ENCODE peak calls at places on chromosomes 16 and 17, in six cellular contexts. T is heart right ventricle, W is cardiac muscle cell, A is lung, P is left ventricle myocardium inferior, I is ascending aorta. O is an unnamed sample.

GRCh38 chr16:1392826-1393225 is 21.7 kb downstream of the UNKL start:
- DNase-seq in P (no peak), W (no peak), T (no peak), I (no peak), A (no peak), O (no peak)

GRCh38 chr17:82333279-82334171 is at the start of gene SECTM1:
- DNase-seq in W (peak; percentile 40), I (no peak), P (peak; percentile 66), A (peak; percentile 60), T (peak; percentile 55), O (no peak)

GRCh38 chr17:81309140-81309858 is 14.2 kb upstream of the SLC38A10 start:
- DNase-seq in P (peak; percentile 93), A (peak; percentile 93), T (peak; percentile 92), I (peak; percentile 54), W (peak; percentile 60), O (no peak)

GRCh38 chr17:49964539-49965521 is 4.2 kb upstream of the DLX4 start:
- DNase-seq in I (no peak), P (no peak), W (no peak), A (no peak), T (no peak), O (no peak)

GRCh38 chr16:11398136-11398535 is 52.9 kb downstream of the RMI2 start:
- DNase-seq in T (no peak), W (no peak), A (no peak), P (no peak), I (no peak), O (no peak)

GRCh38 chr16:49688298-49688697 is 167.6 kb downstream of the ZNF423 start:
- DNase-seq in P (no peak), A (no peak), W (no peak), T (no peak), I (no peak), O (no peak)

GRCh38 chr17:57357392-57357784 is 101.1 kb downstream of the MSI2 start:
- DNase-seq in A (peak; percentile 75), T (peak; percentile 81), W (no peak), I (peak; percentile 48), P (peak; percentile 73), O (no peak)

GRCh38 chr16:35744716-35745115 is 2285.3 kb downstream of the TP53TG3F start:
- DNase-seq in W (no peak), A (no peak), P (no peak), I (no peak), T (no peak), O (peak; percentile 59)

GRCh38 chr17:80559688-80560290 is 15.2 kb downstream of the RPTOR start:
- DNase-seq in P (no peak), W (peak; percentile 54), T (no peak), I (no peak), A (no peak), O (no peak)

GRCh38 chr17:3724373-3725077 is 822 bp downstream of the HASPIN start:
- DNase-seq in P (no peak), T (no peak), I (no peak), W (no peak), A (no peak), O (no peak)

GRCh38 chr17:2421315-2422147 is 20.7 kb upstream of the MNT start:
- DNase-seq in T (no peak), W (no peak), P (no peak), I (no peak), A (no peak), O (no peak)

GRCh38 chr16:15482068-15482747 is 47.8 kb downstream of the BMERB1 start:
- DNase-seq in I (no peak), P (peak; percentile 19), A (peak; percentile 30), T (peak; percentile 58), W (peak; percentile 89), O (peak; percentile 88)

GRCh38 chr17:80673152-80673920 is 128.7 kb downstream of the RPTOR start:
- DNase-seq in T (no peak), P (no peak), I (no peak), W (peak; percentile 35), A (no peak), O (no peak)

GRCh38 chr16:397736-398332 is 835 bp downstream of the NME4 start:
- DNase-seq in A (no peak), T (peak; percentile 73), P (peak; percentile 74), W (peak; percentile 76), I (peak; percentile 31), O (no peak)

GRCh38 chr17:77445908-77446535 is 305.3 kb downstream of the SEC14L1 start:
- DNase-seq in A (no peak), P (no peak), I (no peak), T (no peak), W (peak; percentile 79), O (no peak)

GRCh38 chr16:88809068-88809675 is 2.6 kb downstream of the APRT start:
- DNase-seq in I (no peak), A (no peak), W (no peak), T (no peak), P (no peak), O (no peak)

GRCh38 chr17:32518856-32519768 is 32.3 kb downstream of the CDK5R1 start:
- DNase-seq in A (no peak), P (peak; percentile 57), T (peak; percentile 41), I (no peak), W (peak; percentile 30), O (peak; percentile 19)

GRCh38 chr16:75908718-75909117 is 182.4 kb upstream of the CPHXL start:
- DNase-seq in I (no peak), P (no peak), A (no peak), W (no peak), T (no peak), O (no peak)

GRCh38 chr17:63304704-63305261 is 141.3 kb downstream of the CYB561 start:
- DNase-seq in A (no peak), W (no peak), T (no peak), I (no peak), P (no peak), O (no peak)

GRCh38 chr16:75267631-75268264 is 16.3 kb upstream of the BCAR1 start:
- DNase-seq in W (no peak), P (peak; percentile 82), I (no peak), T (peak; percentile 77), A (peak; percentile 67), O (no peak)

GRCh38 chr16:54324716-54325115 is 38.1 kb upstream of the IRX3 start:
- DNase-seq in A (no peak), T (no peak), I (no peak), P (no peak), W (no peak), O (no peak)

GRCh38 chr16:2512920-2513404 is 790 bp upstream of the ATP6V0C start:
- DNase-seq in I (no peak), W (no peak), P (no peak), T (no peak), A (peak; percentile 32), O (no peak)

GRCh38 chr16:87951550-87952538 is 610 bp downstream of the BANP start:
- DNase-seq in W (peak; percentile 16), P (no peak), I (no peak), T (no peak), A (no peak), O (no peak)

GRCh38 chr17:48453447-48453846 is 23.4 kb upstream of the SKAP1 start:
- DNase-seq in I (no peak), P (no peak), T (no peak), W (no peak), A (no peak), O (no peak)

GRCh38 chr17:35188111-35188510 is 6.1 kb downstream of the SLC35G3 start:
- DNase-seq in I (no peak), P (no peak), W (no peak), T (no peak), A (no peak), O (no peak)

GRCh38 chr17:83199500-83200201 is 120.2 kb downstream of the METRNL start:
- DNase-seq in P (peak; percentile 57), W (no peak), T (peak; percentile 46), I (peak; percentile 46), A (peak; percentile 57), O (no peak)

GRCh38 chr17:16417399-16417798 is 2.0 kb downstream of the TRPV2 start:
- DNase-seq in A (no peak), I (no peak), P (no peak), W (no peak), T (no peak), O (no peak)

GRCh38 chr16:54194008-54194731 is 92.4 kb downstream of the IRX3 start:
- DNase-seq in A (peak; percentile 72), I (no peak), W (peak; percentile 84), T (peak; percentile 88), P (peak; percentile 91), O (peak; percentile 9)

GRCh38 chr17:46739982-46740381 is 78.5 kb downstream of the WNT3 start:
- DNase-seq in I (no peak), P (no peak), A (no peak), W (no peak), T (no peak), O (no peak)

GRCh38 chr17:7932483-7932891 is 481 bp downstream of the CNTROB start:
- DNase-seq in W (peak; percentile 32), P (no peak), T (no peak), I (no peak), A (no peak), O (no peak)

GRCh38 chr16:82631701-82632685 is 5.2 kb downstream of the CDH13 start:
- DNase-seq in P (no peak), W (no peak), A (no peak), I (no peak), T (no peak), O (no peak)

GRCh38 chr17:27560668-27561067 is 70.3 kb upstream of the LGALS9 start:
- DNase-seq in T (no peak), P (no peak), W (peak; percentile 51), A (peak; percentile 44), I (no peak), O (no peak)

GRCh38 chr17:40791808-40792436 is 7.8 kb downstream of the KRT28 start:
- DNase-seq in I (no peak), A (no peak), P (no peak), T (no peak), W (peak; percentile 62), O (no peak)

GRCh38 chr16:85648070-85648714 is 35.1 kb downstream of the GSE1 start:
- DNase-seq in I (no peak), W (no peak), T (no peak), P (no peak), A (no peak), O (no peak)
- H3K4me1 ChIP-seq in I (peaks cover 18% of the 10 kb centered on the region), W (no peaks in the 10 kb centered on the region), T (peaks cover 25% of the 10 kb centered on the region), P (peaks cover 36% of the 10 kb centered on the region), A (peaks cover 13% of the 10 kb centered on the region), O (peaks cover 13% of the 10 kb centered on the region)

GRCh38 chr16:89962754-89963498 is 14.4 kb downstream of the DEF8 start:
- DNase-seq in W (no peak), I (no peak), A (no peak), T (no peak), P (no peak), O (no peak)
- TF ChIP-seq CTCF in W (no peak), I (no peak), A (no peak), T (no peak), P (no peak), O (no peak)

GRCh38 chr16:58518980-58519368 is 3.7 kb downstream of the SETD6 start:
- DNase-seq in P (no peak), A (no peak), T (no peak), W (no peak), I (no peak), O (no peak)
- H3K4me1 ChIP-seq in P (peaks cover 26% of the 10 kb centered on the region), A (peaks cover 3% of the 10 kb centered on the region), T (peaks cover 15% of the 10 kb centered on the region), W (no peaks in the 10 kb centered on the region), I (peaks cover 6% of the 10 kb centered on the region), O (peaks cover 14% of the 10 kb centered on the region)

DNA sequence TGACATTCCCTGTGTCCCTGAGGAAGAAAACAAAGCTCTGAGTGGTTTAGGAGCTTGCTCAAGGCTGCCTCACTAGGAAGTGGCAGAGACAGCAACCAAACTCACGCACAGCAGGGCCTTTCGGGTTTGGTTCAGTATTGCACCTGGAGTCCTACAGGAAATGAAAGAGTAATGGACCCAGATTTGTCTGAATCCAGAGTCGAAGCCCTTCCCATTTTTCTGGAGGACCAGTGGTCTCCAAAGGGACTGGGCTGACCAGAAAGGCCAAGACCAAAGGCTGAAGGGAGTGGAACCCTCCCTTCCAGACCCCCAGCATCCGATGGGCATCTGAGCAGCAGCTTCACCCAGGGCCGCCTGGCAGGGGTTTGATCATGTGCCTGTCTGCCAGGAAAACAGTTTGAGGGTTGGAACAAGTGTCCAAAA is 85.5 kb upstream of the RPL38 start:
- DNase-seq in A (no peak), P (no peak), I (no peak), W (no peak), T (no peak), O (no peak)
- TF ChIP-seq CTCF in A (no peak), P (no peak), I (no peak), W (no peak), T (no peak), O (no peak)

O was measured in keratinocyte.